ENCODE peak calls at places on chromosomes 12 and 14, in eight cellular contexts. I, M, F, C, R, K, A and L are unnamed samples.

GRCh38 chr12:95459310-95459709 is 14.6 kb upstream of the METAP2 start:
- DNase-seq in I (no peak), M (no peak), F (no peak), C (no peak), R (no peak), K (no peak), A (no peak), L (no peak)

GRCh38 chr14:49865431-49865859 is 12.9 kb upstream of the NEMF start:
- DNase-seq in I (no peak), M (peak; percentile 38), F (peak; percentile 61), C (peak; percentile 53), R (peak; percentile 79), K (no peak), A (peak; percentile 80), L (peak; percentile 74)

GRCh38 chr12:64674367-64674922 is 64.2 kb downstream of the RASSF3 start:
- DNase-seq in I (no peak), M (peak; percentile 38), F (no peak), C (no peak), R (no peak), K (no peak), A (no peak), L (no peak)

GRCh38 chr12:7374423-7375144 is 69.4 kb downstream of the CD163L1 start:
- DNase-seq in I (no peak), M (no peak), F (no peak), C (peak; percentile 74), R (peak; percentile 69), K (no peak), A (peak; percentile 17), L (no peak)

GRCh38 chr14:66074546-66074945 is 411.6 kb upstream of the CCDC196 start:
- DNase-seq in I (no peak), M (no peak), F (no peak), C (no peak), R (no peak), K (no peak), A (no peak), L (no peak)

GRCh38 chr14:99793213-99794155 is at the start of gene EML1:
- DNase-seq in I (no peak), M (peak; percentile 68), F (peak; percentile 84), C (peak; percentile 99), R (peak; percentile 95), K (peak; percentile 21), A (peak; percentile 82), L (peak; percentile 50)

GRCh38 chr14:73753043-73753886 is 39.1 kb upstream of the PNMA1 start:
- DNase-seq in I (no peak), M (no peak), F (no peak), C (no peak), R (peak; percentile 51), K (no peak), A (peak; percentile 62), L (no peak)

GRCh38 chr14:69613312-69614073 is 2.1 kb downstream of the SUSD6 start:
- DNase-seq in I (no peak), M (no peak), F (no peak), C (no peak), R (no peak), K (no peak), A (no peak), L (no peak)

GRCh38 chr12:131378176-131378842 is 332.6 kb upstream of the SFSWAP start:
- DNase-seq in I (no peak), M (no peak), F (no peak), C (peak; percentile 12), R (no peak), K (no peak), A (no peak), L (no peak)

GRCh38 chr14:24307575-24308341 is at the start of gene CIDEB:
- DNase-seq in I (no peak), M (peak; percentile 31), F (peak; percentile 17), C (peak; percentile 84), R (peak; percentile 75), K (no peak), A (peak; percentile 45), L (peak; percentile 27)

GRCh38 chr14:40122978-40123648 is 690.9 kb upstream of the FBXO33 start:
- DNase-seq in I (peak; percentile 18), M (no peak), F (no peak), C (peak; percentile 30), R (peak; percentile 58), K (no peak), A (no peak), L (no peak)

GRCh38 chr12:45727994-45728624 is 1.4 kb upstream of the ARID2 start:
- DNase-seq in I (no peak), M (peak; percentile 4), F (peak; percentile 67), C (no peak), R (peak; percentile 58), K (no peak), A (no peak), L (peak; percentile 28)